ENCODE peak calls at places on chromosome 1, in five cellular contexts. C is astrocyte of the spinal cord, Y is AG10803, V is tibial nerve, P is fibroblast of the aortic adventitia. M is an unnamed sample.

GRCh38 chr1:219784660-219785391 is 143.5 kb downstream of the SLC30A10 start:
- DNase-seq in Y (peak), C (no peak), P (peak), V (no peak), M (no peak)

GRCh38 chr1:247517795-247518612 is 18.2 kb downstream of the OR2C3 start:
- DNase-seq in P (no peak), Y (no peak), V (no peak), C (no peak), M (no peak)

GRCh38 chr1:218521414-218522169 is 176.5 kb downstream of the TGFB2 start:
- DNase-seq in V (peak), P (peak), C (peak), Y (peak), M (peak)

GRCh38 chr1:232204269-232204668 is 425.7 kb downstream of the SIPA1L2 start:
- DNase-seq in P (no peak), V (no peak), C (no peak), Y (peak), M (peak)

GRCh38 chr1:41558761-41559171 is 74.3 kb upstream of the EDN2 start:
- DNase-seq in Y (no peak), C (no peak), V (no peak), P (no peak), M (no peak)

GRCh38 chr1:168114845-168115244 is 21.9 kb downstream of the GPR161 start:
- DNase-seq in P (no peak), C (no peak), Y (no peak), V (no peak), M (no peak)

GRCh38 chr1:6503884-6504602 is 12.6 kb upstream of the PLEKHG5 start:
- DNase-seq in P (no peak), C (no peak), V (no peak), Y (no peak), M (no peak)

GRCh38 chr1:4087530-4088420 is 187.7 kb upstream of the C1orf174 start:
- DNase-seq in Y (no peak), C (no peak), V (no peak), P (no peak), M (no peak)

GRCh38 chr1:95953005-95953404 is 719.0 kb downstream of the RWDD3 start:
- DNase-seq in P (peak), V (no peak), C (peak), Y (peak), M (peak)

GRCh38 chr1:21607549-21608529 is 61.3 kb downstream of the RAP1GAP start:
- DNase-seq in C (peak), Y (peak), V (no peak), P (peak), M (peak)

GRCh38 chr1:29247874-29248273 is 11.6 kb downstream of the PTPRU start:
- DNase-seq in Y (no peak), P (no peak), V (no peak), C (no peak), M (no peak)

GRCh38 chr1:230850547-230850946 is 17.8 kb downstream of the C1orf198 start:
- DNase-seq in Y (no peak), P (no peak), V (no peak), C (no peak), M (no peak)

GRCh38 chr1:196407358-196408041 is 200.7 kb downstream of the KCNT2 start:
- DNase-seq in Y (peak), P (peak), V (no peak), C (peak), M (peak)

GRCh38 chr1:219757890-219758289 is 145.0 kb upstream of the ZC3H11B start:
- DNase-seq in P (peak), C (peak), V (no peak), Y (no peak), M (peak)

GRCh38 chr1:76463278-76463677 is 388.7 kb downstream of the ST6GALNAC3 start:
- DNase-seq in Y (no peak), V (no peak), C (no peak), P (no peak), M (no peak)

GRCh38 chr1:119330062-119330939 is 38.3 kb upstream of the HAO2 start:
- DNase-seq in V (no peak), P (no peak), Y (peak), C (peak), M (peak)

GRCh38 chr1:6148497-6149241 is 31.5 kb downstream of the CHD5 start:
- DNase-seq in Y (no peak), V (no peak), C (peak), P (no peak), M (peak)

GRCh38 chr1:227453962-227454361 is 109.4 kb upstream of the ZNF678 start:
- DNase-seq in Y (no peak), V (no peak), C (no peak), P (no peak), M (no peak)

GRCh38 chr1:20317471-20317870 is 26.8 kb downstream of the VWA5B1 start:
- DNase-seq in P (no peak), V (no peak), C (no peak), Y (no peak), M (no peak)

GRCh38 chr1:92479587-92479986 is 7.1 kb downstream of the GFI1 start:
- DNase-seq in V (no peak), C (no peak), P (no peak), Y (no peak), M (no peak)

GRCh38 chr1:101276818-101277217 is 40.0 kb downstream of the S1PR1 start:
- DNase-seq in V (no peak), P (no peak), C (no peak), Y (no peak), M (no peak)

GRCh38 chr1:215043405-215043804 is 39.1 kb upstream of the KCNK2 start:
- DNase-seq in V (no peak), Y (no peak), P (no peak), C (no peak), M (no peak)

GRCh38 chr1:182633657-182634281 is 29.6 kb upstream of the RGS16 start:
- DNase-seq in V (no peak), Y (no peak), C (no peak), P (no peak), M (no peak)

GRCh38 chr1:2231667-2232254 is 3.6 kb downstream of the SKI start:
- DNase-seq in Y (peak), C (peak), P (peak), V (peak), M (peak)

GRCh38 chr1:235391879-235392278 is 24.7 kb downstream of the TBCE start:
- DNase-seq in C (no peak), P (no peak), Y (no peak), V (no peak), M (peak)

GRCh38 chr1:22814176-22815042 is 103.8 kb downstream of the EPHB2 start:
- DNase-seq in Y (peak), P (peak), C (peak), V (peak), M (no peak)

GRCh38 chr1:55363261-55363660 is 148.1 kb upstream of the USP24 start:
- DNase-seq in C (peak), Y (peak), P (peak), V (no peak), M (peak)

GRCh38 chr1:229141701-229142377 is 129.1 kb upstream of the RAB4A start:
- DNase-seq in Y (no peak), C (no peak), P (no peak), V (no peak), M (no peak)

GRCh38 chr1:115530407-115530806 is 111.4 kb upstream of the VANGL1 start:
- DNase-seq in Y (peak), V (no peak), C (peak), P (peak), M (peak)

GRCh38 chr1:99749948-99750347 is 16.5 kb downstream of the FRRS1 start:
- DNase-seq in Y (no peak), C (no peak), P (no peak), V (no peak), M (no peak)

GRCh38 chr1:62384276-62385005 is 52.4 kb upstream of the USP1 start:
- DNase-seq in V (no peak), P (peak), Y (peak), C (peak), M (peak)

GRCh38 chr1:109490934-109491302 is 3.0 kb upstream of the CYB561D1 start:
- DNase-seq in C (no peak), Y (no peak), V (no peak), P (no peak), M (no peak)

GRCh38 chr1:100703716-100704115 is 15.8 kb upstream of the VCAM1 start:
- DNase-seq in P (peak), V (no peak), C (no peak), Y (peak), M (no peak)

GRCh38 chr1:79633456-79633855 is 626.9 kb upstream of the ADGRL4 start:
- DNase-seq in P (peak), Y (peak), V (no peak), C (peak), M (peak)

GRCh38 chr1:93678966-93679480 is 2.6 kb downstream of the BCAR3 start:
- DNase-seq in V (no peak), Y (no peak), C (no peak), P (no peak), M (no peak)
- H3K4me3 ChIP-seq in V (no peak), Y (peak), C (peak), P (peak), M (no peak)

GRCh38 chr1:14113841-14114567 is 414.0 kb downstream of the PRDM2 start:
- DNase-seq in V (no peak), Y (peak), P (peak), C (peak), M (peak)
- TF ChIP-seq CTCF in V (peak), Y (peak), P (peak), C (peak), M (peak)

DNA sequence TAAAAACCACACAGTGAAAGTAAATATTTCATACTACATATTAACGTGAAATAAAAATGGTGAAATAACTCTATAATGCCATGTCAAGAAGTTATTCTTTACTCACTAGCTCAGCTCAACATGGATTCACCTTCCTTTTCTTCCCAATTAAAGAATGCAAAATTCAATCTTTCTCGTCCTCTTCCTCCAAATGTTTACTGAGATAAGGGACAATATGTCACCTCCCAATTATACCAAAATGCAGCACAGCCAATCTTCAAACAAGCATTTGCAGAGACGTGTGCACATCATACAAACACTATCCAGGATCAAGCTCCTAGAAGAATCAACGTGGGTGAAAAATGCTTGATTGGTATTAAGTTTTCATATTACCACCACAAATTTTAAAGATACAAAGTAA is 7.3 kb downstream of the PTP4A2 start:
- DNase-seq in V (no peak), P (no peak), C (no peak), Y (no peak), M (no peak)
- H3K4me3 ChIP-seq in V (no peak), P (no peak), C (no peak), Y (no peak), M (no peak)

GRCh38 chr1:42736152-42736551 is 3.9 kb downstream of the CLDN19 start:
- DNase-seq in P (peak), Y (peak), V (no peak), C (no peak), M (peak)
- TF ChIP-seq CTCF in P (peak), Y (peak), V (no peak), C (peak), M (peak)

M was measured in choroid plexus epithelial cell.